ENCODE peak calls at places on chromosomes 7 and 10, in six cellular contexts. S, V, R, Z, H and O are unnamed samples.

GRCh38 chr7:95619517-95619916 is 23.2 kb upstream of the PDK4 start:
- DNase-seq in R (no peak), H (no peak), V (no peak), S (no peak), Z (no peak), O (no peak)

GRCh38 chr7:127393370-127394058 is 1.0 kb upstream of the ZNF800 start:
- DNase-seq in H (no peak), Z (no peak), S (no peak), R (no peak), V (no peak), O (no peak)

GRCh38 chr10:86599729-86600128 is 54.6 kb upstream of the OPN4 start:
- DNase-seq in R (no peak), H (no peak), S (no peak), V (no peak), Z (peak; percentile 30), O (no peak)

GRCh38 chr7:47180268-47180826 is 401.6 kb downstream of the TNS3 start:
- DNase-seq in S (peak; percentile 36), H (peak; percentile 72), V (no peak), Z (peak; percentile 46), R (no peak), O (peak; percentile 38)

GRCh38 chr10:9825491-9826018 is 1192.1 kb upstream of the CELF2 start:
- DNase-seq in Z (no peak), H (peak; percentile 30), S (no peak), R (no peak), V (no peak), O (no peak)

GRCh38 chr10:131814567-131815290 is 86.1 kb upstream of the PPP2R2D start:
- DNase-seq in S (no peak), V (no peak), H (no peak), R (no peak), Z (no peak), O (no peak)

GRCh38 chr10:3452683-3453388 is 280.3 kb upstream of the PITRM1 start:
- DNase-seq in H (peak; percentile 90), Z (no peak), V (no peak), R (no peak), S (no peak), O (no peak)

GRCh38 chr10:108970016-108970415 is 953.3 kb downstream of the XPNPEP1 start:
- DNase-seq in S (no peak), H (peak; percentile 8), Z (peak; percentile 62), V (no peak), R (no peak), O (no peak)

GRCh38 chr7:76369011-76369410 is 10.2 kb upstream of the YWHAG start:
- DNase-seq in S (no peak), V (no peak), H (no peak), R (no peak), Z (no peak), O (no peak)

GRCh38 chr7:4792537-4793126 is 17.2 kb downstream of the AP5Z1 start:
- DNase-seq in V (no peak), S (no peak), H (no peak), Z (no peak), R (no peak), O (no peak)

GRCh38 chr7:112080974-112081373 is 125.2 kb downstream of the DOCK4 start:
- DNase-seq in S (peak; percentile 41), H (peak; percentile 34), R (no peak), Z (peak; percentile 59), V (no peak), O (no peak)

GRCh38 chr7:112079671-112080070 is 126.5 kb downstream of the DOCK4 start:
- DNase-seq in V (no peak), H (peak; percentile 17), Z (peak; percentile 49), R (no peak), S (no peak), O (no peak)

GRCh38 chr7:112079122-112079521 is 127.1 kb downstream of the DOCK4 start:
- DNase-seq in R (no peak), H (no peak), Z (no peak), S (no peak), V (no peak), O (no peak)

GRCh38 chr7:112081778-112082177 is 124.4 kb downstream of the DOCK4 start:
- DNase-seq in H (no peak), V (no peak), Z (no peak), S (no peak), R (no peak), O (no peak)

GRCh38 chr7:112080441-112080840 is 125.8 kb downstream of the DOCK4 start:
- DNase-seq in R (no peak), V (no peak), S (peak; percentile 96), H (peak; percentile 96), Z (peak; percentile 75), O (no peak)
- H3K27ac ChIP-seq in R (no peak overlapping the region), V (peak overlapping the region; percentile 51), S (peak overlapping the region; percentile 41), H (no peak overlapping the region), Z (peak overlapping the region; percentile 77), O (peak overlapping the region; percentile 43)

GRCh38 chr10:14545827-14546226 is 215.1 kb upstream of the FRMD4A start:
- DNase-seq in V (no peak), R (no peak), S (no peak), Z (no peak), H (peak; percentile 83), O (no peak)
- H3K27ac ChIP-seq in V (no peak overlapping the region), R (no peak overlapping the region), S (no peak overlapping the region), Z (no peak overlapping the region), H (peak overlapping the region; percentile 54), O (no peak overlapping the region)

DNA sequence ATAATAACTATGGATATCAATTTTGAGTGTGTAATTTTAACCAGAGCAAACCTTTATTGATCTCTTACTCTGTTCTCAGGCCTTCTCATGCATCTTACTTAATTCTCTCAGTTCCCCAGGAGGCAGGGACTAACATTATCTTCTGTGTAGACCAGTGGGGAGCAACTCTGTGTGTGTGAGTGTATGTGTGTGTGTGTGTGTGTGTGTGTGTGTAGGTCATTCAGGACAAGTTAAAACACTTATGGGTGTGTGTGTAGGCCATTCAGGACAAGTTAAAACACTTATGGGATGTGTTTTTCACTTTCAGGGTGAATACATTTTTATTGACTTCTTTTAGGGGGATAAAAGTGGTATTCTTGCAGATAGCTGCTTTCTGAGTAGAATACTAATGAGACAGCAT is 145.0 kb downstream of the ADAM12 start:
- DNase-seq in H (peak; percentile 13), S (no peak), R (no peak), Z (no peak), V (no peak), O (no peak)
- H3K27ac ChIP-seq in H (no peak overlapping the region), S (no peak overlapping the region), R (no peak overlapping the region), Z (no peak overlapping the region), V (no peak overlapping the region), O (no peak overlapping the region)

DNA sequence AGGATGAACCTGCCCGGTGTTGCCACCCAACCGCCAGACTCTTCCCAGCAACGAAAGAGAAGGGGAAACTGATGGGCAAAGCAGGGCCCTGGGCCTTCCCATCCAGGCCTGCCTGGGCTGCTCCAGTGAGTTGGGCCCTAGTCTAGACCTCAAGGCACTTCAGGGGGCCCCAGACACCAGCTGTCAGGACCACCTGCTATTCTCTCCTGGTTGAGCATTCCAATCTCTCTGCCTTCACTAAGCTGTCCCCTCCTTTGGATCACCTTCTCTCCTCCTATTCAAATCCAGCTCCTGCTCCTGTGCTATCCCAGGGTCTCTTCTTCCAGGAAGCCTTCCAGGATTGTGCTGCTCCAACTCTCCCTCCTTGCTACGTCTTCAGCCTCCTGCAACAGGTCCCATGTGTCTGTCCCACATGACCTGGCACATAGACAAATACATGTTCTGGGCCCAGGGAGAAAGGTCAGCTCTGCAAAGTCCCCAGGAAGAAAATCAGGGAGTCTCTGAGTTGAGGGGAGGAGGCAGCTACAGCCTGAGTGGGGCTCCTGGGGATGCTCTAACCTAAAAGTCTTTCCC is 3.1 kb downstream of the STX1A start:
- DNase-seq in R (no peak), S (no peak), Z (no peak), V (no peak), H (no peak), O (no peak)
- H3K27ac ChIP-seq in R (no peak overlapping the region), S (peak overlapping the region; percentile 96), Z (no peak overlapping the region), V (no peak overlapping the region), H (peak overlapping the region; percentile 20), O (no peak overlapping the region)

DNA sequence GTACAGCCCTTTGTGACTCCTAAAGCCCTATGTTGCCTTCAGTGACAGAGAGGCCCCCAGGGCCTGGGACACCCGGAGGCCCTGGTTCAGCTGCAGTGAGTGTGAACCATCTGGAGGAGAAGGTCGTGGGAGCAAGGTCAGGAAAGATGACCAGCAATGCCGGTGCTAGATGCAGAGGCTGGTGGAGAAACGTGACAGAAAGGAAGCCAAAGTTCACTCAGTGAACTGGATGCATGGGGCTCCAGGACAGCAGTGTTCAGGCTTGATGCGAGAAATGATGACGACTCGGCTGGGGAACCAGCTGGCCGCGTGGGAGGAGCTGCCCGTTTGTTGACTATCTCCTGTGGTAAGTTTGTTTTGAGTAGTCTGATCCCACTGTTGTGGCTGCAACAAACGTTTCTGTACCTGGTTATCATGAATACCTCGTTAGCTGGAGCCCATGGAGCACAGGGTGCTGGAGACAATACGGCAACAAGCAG is 54.1 kb upstream of the MKRN1 start:
- DNase-seq in R (no peak), S (no peak), H (peak; percentile 29), V (peak; percentile 32), Z (no peak), O (peak; percentile 35)
- H3K27ac ChIP-seq in R (no peak overlapping the region), S (no peak overlapping the region), H (no peak overlapping the region), V (no peak overlapping the region), Z (no peak overlapping the region), O (peak overlapping the region; percentile 57)

DNA sequence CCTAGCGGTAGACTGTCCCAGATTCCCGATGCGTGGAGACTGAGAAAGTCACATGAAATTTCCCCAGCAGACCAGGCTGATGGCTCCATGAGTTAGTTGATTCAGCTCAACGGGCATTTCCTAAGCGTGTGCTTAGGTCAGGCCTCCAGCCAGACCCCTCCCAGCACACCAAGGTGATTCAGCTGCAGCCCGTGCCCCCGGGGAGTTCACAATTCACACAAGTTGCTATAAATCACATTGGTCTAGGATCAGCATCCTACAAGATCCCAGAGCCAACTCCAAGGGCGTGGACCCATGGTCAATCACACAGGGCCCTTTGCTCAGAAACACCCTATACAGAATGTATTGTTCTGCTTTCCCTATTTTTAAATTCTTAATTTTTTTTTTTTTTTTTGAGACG is 17.1 kb downstream of the CHST15 start:
- DNase-seq in S (no peak), H (no peak), R (no peak), Z (no peak), V (no peak), O (no peak)
- H3K27ac ChIP-seq in S (no peak overlapping the region), H (no peak overlapping the region), R (no peak overlapping the region), Z (peak overlapping the region; percentile 97), V (no peak overlapping the region), O (no peak overlapping the region)

DNA sequence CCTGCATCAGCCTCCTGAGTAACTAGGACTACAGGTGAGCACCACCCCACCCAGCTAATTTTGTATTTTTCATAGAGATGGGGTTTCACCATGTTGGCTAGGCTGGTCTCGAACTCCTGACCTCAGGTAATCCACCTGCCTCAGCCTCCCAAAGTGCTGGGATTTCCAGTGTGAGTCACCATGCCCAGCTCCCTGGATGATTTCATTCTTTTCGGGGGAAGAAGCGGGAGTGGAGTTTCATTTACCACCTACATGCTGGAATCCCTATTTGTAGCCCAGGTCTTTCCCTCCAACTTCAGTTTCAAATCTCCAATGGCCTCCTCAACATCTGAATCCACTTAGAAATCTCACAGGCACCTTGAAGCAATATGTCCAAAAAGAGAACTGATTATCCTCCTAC is 2.9 kb upstream of the BTRC start:
- DNase-seq in H (no peak), S (no peak), R (no peak), V (no peak), Z (no peak), O (no peak)
- H3K27ac ChIP-seq in H (no peak overlapping the region), S (no peak overlapping the region), R (no peak overlapping the region), V (no peak overlapping the region), Z (no peak overlapping the region), O (no peak overlapping the region)

GRCh38 chr7:44914992-44915607 is 29.8 kb upstream of the PURB start:
- DNase-seq in H (no peak), Z (no peak), S (no peak), R (peak; percentile 67), V (no peak), O (no peak)
- H3K27ac ChIP-seq in H (no peak overlapping the region), Z (no peak overlapping the region), S (no peak overlapping the region), R (no peak overlapping the region), V (no peak overlapping the region), O (no peak overlapping the region)